ENCODE peak calls at places on chromosomes 2 and 18, in ten cellular contexts. X is CD8-positive, alpha-beta T cell; J is mammary epithelial cell; I is endothelial cell; Z is tibial artery; N is HFFc6; V is fibroblast of lung; A is neural crest cell; F is AG09319; R is ascending aorta. L is an unnamed sample.

GRCh38 chr2:141611143-141611571 is 519.7 kb downstream of the LRP1B start:
- DNase-seq in A (no peak), X (no peak), I (no peak), Z (no peak), J (no peak), V (peak; percentile 35), R (no peak), F (no peak), N (no peak), L (peak; percentile 41)

GRCh38 chr2:74333175-74333574 is 10.0 kb downstream of the SLC4A5 start:
- DNase-seq in Z (no peak), V (peak; percentile 36), A (no peak), R (no peak), I (peak; percentile 45), X (no peak), N (peak; percentile 20), F (peak; percentile 2), J (peak; percentile 38), L (peak; percentile 46)

GRCh38 chr2:226446406-226447001 is 353.1 kb downstream of the IRS1 start:
- DNase-seq in J (no peak), V (peak; percentile 81), I (no peak), N (peak; percentile 79), R (no peak), Z (no peak), F (no peak), A (no peak), X (no peak), L (no peak)

GRCh38 chr2:96089356-96090180 is 26.8 kb downstream of the ADRA2B start:
- DNase-seq in I (peak; percentile 2), X (no peak), R (no peak), J (no peak), V (no peak), F (no peak), A (no peak), N (no peak), Z (no peak), L (no peak)

GRCh38 chr2:660477-661214 is 16.6 kb downstream of the TMEM18 start:
- DNase-seq in I (no peak), X (no peak), A (no peak), R (no peak), F (no peak), Z (no peak), N (no peak), J (no peak), V (no peak), L (no peak)

GRCh38 chr2:73970850-73971471 is 13.7 kb upstream of the TET3 start:
- DNase-seq in X (no peak), V (peak; percentile 36), R (peak; percentile 84), Z (peak; percentile 74), I (no peak), J (no peak), N (no peak), F (no peak), A (no peak), L (no peak)

GRCh38 chr2:37326285-37326684 is 1.7 kb upstream of the PRKD3 start:
- DNase-seq in N (peak; percentile 82), Z (peak; percentile 65), J (peak; percentile 72), R (peak; percentile 81), X (no peak), A (no peak), V (peak; percentile 91), I (no peak), F (peak; percentile 57), L (peak; percentile 66)

GRCh38 chr2:108365656-108366055 is 12.1 kb upstream of the SULT1C4 start:
- DNase-seq in V (no peak), A (no peak), I (no peak), F (no peak), N (no peak), Z (no peak), R (no peak), X (no peak), J (no peak), L (no peak)

GRCh38 chr18:78293940-78294401 is 685.6 kb upstream of the SALL3 start:
- DNase-seq in R (no peak), Z (no peak), V (no peak), I (no peak), N (no peak), A (no peak), F (no peak), X (no peak), J (no peak), L (no peak)

GRCh38 chr2:114421781-114422180 is 20.7 kb upstream of the DPP10 start:
- DNase-seq in R (no peak), V (no peak), N (no peak), F (no peak), A (no peak), I (no peak), J (no peak), X (no peak), Z (no peak), L (no peak)

GRCh38 chr18:25648724-25649260 is 296.8 kb upstream of the ZNF521 start:
- DNase-seq in A (no peak), X (no peak), N (no peak), F (no peak), Z (no peak), J (no peak), V (peak; percentile 12), I (no peak), R (no peak), L (no peak)

GRCh38 chr2:6356127-6356761 is 509.5 kb downstream of the CMPK2 start:
- DNase-seq in J (no peak), I (no peak), V (no peak), A (no peak), N (no peak), R (no peak), F (no peak), X (no peak), Z (no peak), L (no peak)

GRCh38 chr18:13630869-13631268 is 95.5 kb downstream of the FAM210A start:
- DNase-seq in Z (no peak), X (no peak), V (no peak), J (no peak), R (no peak), N (no peak), F (no peak), I (no peak), A (no peak), L (no peak)

GRCh38 chr2:134795765-134796164 is 42.7 kb upstream of the ACMSD start:
- DNase-seq in I (no peak), J (no peak), V (no peak), A (no peak), X (no peak), F (no peak), R (no peak), N (no peak), Z (no peak), L (no peak)

DNA sequence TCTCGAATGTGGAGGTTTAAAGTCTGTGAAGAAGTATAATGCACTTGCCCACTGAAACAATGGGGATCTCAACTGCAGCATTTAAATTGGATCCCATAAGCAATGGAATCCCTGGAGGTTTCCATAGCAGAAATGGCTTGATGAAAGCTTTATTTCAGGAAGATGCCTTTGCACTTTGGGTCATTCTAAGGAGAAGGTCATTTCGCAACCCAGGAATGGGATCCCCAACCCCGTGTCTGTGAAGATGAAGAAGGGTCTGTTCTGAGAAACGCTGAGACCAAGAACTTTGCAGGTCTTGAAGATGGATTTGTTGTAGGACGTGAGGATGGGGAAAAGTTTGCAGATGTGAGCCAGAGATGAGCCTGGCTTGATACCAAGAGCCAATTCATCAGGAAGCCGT is 1.8 kb upstream of the KCNG3 start:
- DNase-seq in J (no peak), N (no peak), R (no peak), I (no peak), Z (no peak), F (no peak), A (no peak), V (no peak), X (no peak), L (no peak)
- TF ChIP-seq CTCF in J (no peak), N (no peak), R (no peak), I (no peak), Z (no peak), F (no peak), A (no peak), V (no peak), X (no peak), L (no peak)

GRCh38 chr2:239932881-239933735 is 92.0 kb downstream of the NDUFA10 start:
- DNase-seq in X (no peak), I (peak; percentile 1), V (no peak), N (no peak), J (no peak), R (peak; percentile 39), A (no peak), F (no peak), Z (no peak), L (no peak)

GRCh38 chr2:239935789-239936758 is 89.1 kb downstream of the NDUFA10 start:
- DNase-seq in Z (no peak), R (peak; percentile 46), A (no peak), F (no peak), J (no peak), X (no peak), N (no peak), V (no peak), I (peak; percentile 2), L (no peak)

GRCh38 chr2:239936838-239937581 is 88.1 kb downstream of the NDUFA10 start:
- DNase-seq in X (no peak), A (no peak), R (peak; percentile 57), Z (no peak), N (no peak), J (no peak), F (no peak), I (no peak), V (no peak), L (no peak)

GRCh38 chr2:239937866-239938640 is 87.1 kb downstream of the NDUFA10 start:
- DNase-seq in A (no peak), R (peak; percentile 51), X (no peak), N (no peak), F (no peak), I (no peak), V (no peak), Z (no peak), J (no peak), L (no peak)

GRCh38 chr2:239934571-239935171 is 90.5 kb downstream of the NDUFA10 start:
- DNase-seq in J (no peak), F (no peak), I (peak; percentile 77), A (peak; percentile 74), R (peak; percentile 83), V (peak; percentile 49), X (peak; percentile 31), N (no peak), Z (peak; percentile 72), L (peak; percentile 54)
- TF ChIP-seq CTCF in J (peak; percentile 51), F (peak; percentile 54), I (peak; percentile 67), A (peak; percentile 78), R (peak; percentile 62), V (peak; percentile 75), X (peak; percentile 76), N (peak; percentile 72), Z (peak; percentile 76), L (peak; percentile 70)

GRCh38 chr2:2698182-2699116 is 367.4 kb upstream of the MYT1L start:
- DNase-seq in A (peak; percentile 13), F (no peak), J (no peak), R (no peak), Z (no peak), I (peak; percentile 41), V (no peak), N (no peak), X (no peak), L (peak; percentile 34)
- TF ChIP-seq CTCF in A (peak; percentile 57), F (no peak), J (no peak), R (no peak), Z (no peak), I (peak; percentile 69), V (no peak), N (peak; percentile 29), X (no peak), L (peak; percentile 55)

DNA sequence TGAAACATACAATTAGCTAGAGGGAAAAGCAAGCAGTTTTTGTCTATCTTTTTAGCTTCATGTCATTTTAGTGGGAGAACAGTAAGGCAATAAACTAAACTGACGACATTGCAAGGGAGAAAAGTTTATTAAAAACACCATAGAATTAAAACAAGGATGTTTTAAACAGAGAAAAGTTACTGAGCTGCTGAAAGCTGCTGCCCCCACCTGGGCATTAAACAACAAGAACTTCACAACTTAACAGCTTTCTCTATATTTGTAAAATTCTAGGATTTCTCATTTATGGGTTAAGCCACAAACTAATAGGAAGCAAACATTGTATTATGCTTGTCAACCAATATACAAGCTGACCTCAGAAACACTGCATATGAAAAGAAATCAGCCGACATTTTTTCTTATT is 289.2 kb downstream of the ERBB4 start:
- DNase-seq in A (no peak), R (no peak), X (no peak), F (peak; percentile 16), I (no peak), Z (no peak), V (peak; percentile 39), N (no peak), J (no peak), L (peak; percentile 5)
- TF ChIP-seq CTCF in A (no peak), R (no peak), X (no peak), F (peak; percentile 56), I (no peak), Z (peak; percentile 15), V (peak; percentile 32), N (peak; percentile 49), J (peak; percentile 14), L (peak; percentile 60)